ENCODE peak calls at places on chromosomes 4 and X, in four cellular contexts. One of them, this sample, is unnamed.

GRCh38 chrX:10089378-10089795 is 67.4 kb upstream of the CLCN4 start:
- DNase-seq in HepG2: no peak
- DNase-seq in K562: no peak
- DNase-seq in GM12878: no peak
- DNase-seq in this sample: peak; percentile 36

GRCh38 chrX:35340451-35340850 is 397.9 kb downstream of the FAM47B start:
- DNase-seq in HepG2: no peak
- DNase-seq in K562: no peak
- DNase-seq in GM12878: no peak
- DNase-seq in this sample: no peak

GRCh38 chrX:46912098-46912672 is at the start of gene JADE3:
- DNase-seq in HepG2: peak; percentile 55
- DNase-seq in K562: peak; percentile 70
- DNase-seq in GM12878: no peak
- DNase-seq in this sample: peak; percentile 82

GRCh38 chrX:24577091-24577490 is 70.1 kb downstream of the PCYT1B start:
- DNase-seq in HepG2: no peak
- DNase-seq in K562: no peak
- DNase-seq in GM12878: no peak
- DNase-seq in this sample: no peak

GRCh38 chr4:186669159-186669720 is 54.4 kb downstream of the FAT1 start:
- DNase-seq in HepG2: peak; percentile 50
- DNase-seq in K562: no peak
- DNase-seq in GM12878: no peak
- DNase-seq in this sample: peak; percentile 38

GRCh38 chr4:156636398-156636797 is 335.2 kb downstream of the PDGFC start:
- DNase-seq in HepG2: no peak
- DNase-seq in K562: no peak
- DNase-seq in GM12878: no peak
- DNase-seq in this sample: no peak

GRCh38 chrX:45850775-45851433 is 650.2 kb upstream of the DIPK2B start:
- DNase-seq in HepG2: peak; percentile 6
- DNase-seq in K562: no peak
- DNase-seq in GM12878: no peak
- DNase-seq in this sample: peak; percentile 15

GRCh38 chr4:128658214-128658621 is 151.3 kb upstream of the JADE1 start:
- DNase-seq in HepG2: no peak
- DNase-seq in K562: no peak
- DNase-seq in GM12878: peak; percentile 11
- DNase-seq in this sample: no peak

GRCh38 chr4:180234730-180235129 is 2008.5 kb upstream of the TENM3 start:
- DNase-seq in HepG2: no peak
- DNase-seq in K562: no peak
- DNase-seq in GM12878: no peak
- DNase-seq in this sample: no peak

GRCh38 chrX:17032351-17032750 is 85.9 kb downstream of the REPS2 start:
- DNase-seq in HepG2: no peak
- DNase-seq in K562: no peak
- DNase-seq in GM12878: no peak
- DNase-seq in this sample: peak; percentile 8

DNA sequence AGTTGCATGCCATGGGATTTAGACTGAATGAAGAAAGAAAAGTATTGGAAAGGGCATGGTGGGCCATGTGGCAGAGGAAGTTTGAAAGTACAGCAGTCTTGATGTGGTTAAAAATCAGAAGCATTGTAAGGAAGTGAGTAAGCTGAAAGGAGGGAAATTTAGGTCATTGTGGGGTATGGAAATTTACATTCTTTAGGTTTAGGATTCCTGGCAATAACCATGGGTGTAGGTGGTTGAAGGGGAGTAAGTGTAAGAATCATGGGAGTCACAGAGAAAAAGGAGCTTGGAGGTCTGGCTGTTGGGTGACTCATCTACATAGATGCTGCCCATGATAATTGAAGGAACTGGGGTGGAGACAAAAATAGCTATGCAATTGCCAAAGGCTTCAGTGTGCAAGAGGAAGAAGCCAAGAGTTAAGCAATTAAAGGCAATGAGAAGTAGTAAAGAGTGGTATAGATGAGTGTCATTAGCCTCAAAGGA is 243.8 kb upstream of the LDB2 start:
- DNase-seq in HepG2: no peak
- DNase-seq in K562: no peak
- DNase-seq in GM12878: no peak
- DNase-seq in this sample: no peak
- TF ChIP-seq CEBPB in HepG2: no peak
- TF ChIP-seq CEBPB in K562: no peak
- TF ChIP-seq CEBPB in GM12878: no peak
- TF ChIP-seq CEBPB in this sample: no peak

GRCh38 chrX:70439016-70439415 is 5.6 kb upstream of the DLG3 start:
- DNase-seq in HepG2: no peak
- DNase-seq in K562: no peak
- DNase-seq in GM12878: no peak
- DNase-seq in this sample: no peak
- TF ChIP-seq ESRRA in HepG2: no peak
- TF ChIP-seq ESRRA in K562: no peak
- TF ChIP-seq ESRRA in GM12878: no peak
- TF ChIP-seq ESRRA in this sample: no peak

GRCh38 chr4:169124661-169125060 is 114.6 kb upstream of the CBR4 start:
- DNase-seq in HepG2: no peak
- DNase-seq in K562: no peak
- DNase-seq in GM12878: no peak
- DNase-seq in this sample: no peak
- TF ChIP-seq CEBPB in HepG2: no peak
- TF ChIP-seq CEBPB in K562: no peak
- TF ChIP-seq CEBPB in GM12878: no peak
- TF ChIP-seq CEBPB in this sample: no peak

GRCh38 chr4:3856604-3857204 is 90.5 kb downstream of the ADRA2C start:
- DNase-seq in HepG2: no peak
- DNase-seq in K562: no peak
- DNase-seq in GM12878: no peak
- DNase-seq in this sample: no peak

GRCh38 chr4:3852751-3853150 is 86.6 kb downstream of the ADRA2C start:
- DNase-seq in HepG2: no peak
- DNase-seq in K562: no peak
- DNase-seq in GM12878: no peak
- DNase-seq in this sample: no peak

GRCh38 chr4:3855646-3856045 is 89.5 kb downstream of the ADRA2C start:
- DNase-seq in HepG2: no peak
- DNase-seq in K562: no peak
- DNase-seq in GM12878: no peak
- DNase-seq in this sample: no peak

GRCh38 chr4:3853388-3854035 is 87.3 kb downstream of the ADRA2C start:
- DNase-seq in HepG2: no peak
- DNase-seq in K562: no peak
- DNase-seq in GM12878: no peak
- DNase-seq in this sample: no peak

GRCh38 chr4:3854661-3855060 is 88.5 kb downstream of the ADRA2C start:
- DNase-seq in HepG2: no peak
- DNase-seq in K562: no peak
- DNase-seq in GM12878: no peak
- DNase-seq in this sample: no peak
- TF ChIP-seq ESRRA in HepG2: no peak
- TF ChIP-seq ESRRA in K562: no peak
- TF ChIP-seq ESRRA in GM12878: no peak
- TF ChIP-seq ESRRA in this sample: no peak

GRCh38 chr4:73911746-73912145 is 42.6 kb downstream of the CXCL1 start:
- DNase-seq in HepG2: no peak
- DNase-seq in K562: no peak
- DNase-seq in GM12878: no peak
- DNase-seq in this sample: no peak
- TF ChIP-seq CEBPB in HepG2: no peak
- TF ChIP-seq CEBPB in K562: no peak
- TF ChIP-seq CEBPB in GM12878: no peak
- TF ChIP-seq CEBPB in this sample: no peak

GRCh38 chrX:75603833-75604232 is 81.0 kb upstream of the ZDHHC15 start:
- DNase-seq in HepG2: peak; percentile 7
- DNase-seq in K562: peak; percentile 26
- DNase-seq in GM12878: no peak
- DNase-seq in this sample: peak; percentile 16
- TF ChIP-seq ESRRA in HepG2: no peak
- TF ChIP-seq ESRRA in K562: no peak
- TF ChIP-seq ESRRA in GM12878: no peak
- TF ChIP-seq ESRRA in this sample: no peak

GRCh38 chr4:7425171-7425570 is 9.6 kb downstream of the PSAPL1 start:
- DNase-seq in HepG2: no peak
- DNase-seq in K562: no peak
- DNase-seq in GM12878: no peak
- DNase-seq in this sample: no peak

GRCh38 chr4:7425591-7426468 is 8.9 kb downstream of the PSAPL1 start:
- DNase-seq in HepG2: no peak
- DNase-seq in K562: no peak
- DNase-seq in GM12878: no peak
- DNase-seq in this sample: no peak

GRCh38 chr4:7423391-7423790 is 11.3 kb downstream of the PSAPL1 start:
- DNase-seq in HepG2: no peak
- DNase-seq in K562: no peak
- DNase-seq in GM12878: no peak
- DNase-seq in this sample: no peak

GRCh38 chr4:7423801-7424552 is 10.8 kb downstream of the PSAPL1 start:
- DNase-seq in HepG2: no peak
- DNase-seq in K562: no peak
- DNase-seq in GM12878: no peak
- DNase-seq in this sample: no peak

GRCh38 chr4:7424553-7425111 is 10.1 kb downstream of the PSAPL1 start:
- DNase-seq in HepG2: no peak
- DNase-seq in K562: no peak
- DNase-seq in GM12878: no peak
- DNase-seq in this sample: no peak
- TF ChIP-seq CEBPB in HepG2: no peak
- TF ChIP-seq CEBPB in K562: no peak
- TF ChIP-seq CEBPB in GM12878: no peak
- TF ChIP-seq CEBPB in this sample: no peak

This sample was measured in A549.